ENCODE peak calls at places on chromosomes 13 and 19, in five cellular contexts. L is tibial nerve, M is H7, V is T-helper 17 cell, K is AG20443. O is an unnamed sample.

GRCh38 chr13:50162001-50162400 is 146.8 kb downstream of the KCNRG start:
- DNase-seq in M (no peak), K (no peak), L (no peak), V (no peak), O (no peak)

GRCh38 chr13:56351041-56351440 is 789.7 kb upstream of the PRR20A start:
- DNase-seq in K (no peak), M (no peak), V (no peak), L (no peak), O (no peak)

GRCh38 chr13:83878691-83879410 is 3.4 kb downstream of the SLITRK1 start:
- DNase-seq in L (no peak), V (no peak), K (no peak), M (peak; percentile 58), O (no peak)

GRCh38 chr19:8120636-8121480 is 28.5 kb downstream of the FBN3 start:
- DNase-seq in K (no peak), V (no peak), L (no peak), M (peak; percentile 75), O (no peak)

GRCh38 chr19:48443262-48443661 is 2.5 kb upstream of the GRWD1 start:
- DNase-seq in V (no peak), M (peak; percentile 64), K (no peak), L (no peak), O (no peak)

GRCh38 chr19:788821-789472 is 8.3 kb upstream of the PTBP1 start:
- DNase-seq in V (no peak), M (peak; percentile 68), K (peak; percentile 25), L (no peak), O (no peak)

GRCh38 chr19:40713939-40714338 is 2.7 kb downstream of the COQ8B start:
- DNase-seq in V (no peak), L (no peak), M (no peak), K (no peak), O (no peak)

GRCh38 chr13:114043421-114044053 is 69.7 kb upstream of the C13orf46 start:
- DNase-seq in K (peak; percentile 87), V (no peak), L (peak; percentile 67), M (peak; percentile 83), O (no peak)

GRCh38 chr13:42255854-42256253 is 16.1 kb upstream of the AKAP11 start:
- DNase-seq in V (no peak), K (no peak), L (no peak), M (no peak), O (no peak)

GRCh38 chr13:80469841-80470378 is 129.0 kb upstream of the SPRY2 start:
- DNase-seq in M (no peak), V (no peak), K (peak; percentile 16), L (peak; percentile 87), O (peak; percentile 31)

GRCh38 chr13:41039746-41040145 is 20.6 kb upstream of the ELF1 start:
- DNase-seq in L (no peak), M (no peak), V (no peak), K (no peak), O (no peak)

GRCh38 chr19:3506384-3507340 is 551 bp downstream of the FZR1 start:
- DNase-seq in K (peak; percentile 53), L (peak; percentile 12), V (peak; percentile 26), M (peak; percentile 82), O (peak; percentile 73)

GRCh38 chr19:52142001-52142595 is 2.4 kb upstream of the ZNF616 start:
- DNase-seq in M (no peak), K (no peak), V (no peak), L (no peak), O (no peak)

GRCh38 chr13:112576191-112576590 is 11.8 kb downstream of the TUBGCP3 start:
- DNase-seq in K (no peak), V (no peak), M (no peak), L (no peak), O (no peak)

O was measured in right lobe of liver.